ENCODE peak calls at places on chromosomes 7 and 10, in seven cellular contexts. One of them, this sample, is unnamed.
A peak's percentile ranks its signal among the peaks of the same experiment; 100 is the strongest.

GRCh38 chr7:22400933-22401553 is 44.1 kb upstream of the RAPGEF5 start:
- DNase-seq in fibroblast of lung: peak; percentile 37
- DNase-seq in PC-9: no peak
- DNase-seq in dorsolateral prefrontal cortex: no peak
- DNase-seq in adrenal gland: no peak
- DNase-seq in sigmoid colon: no peak
- DNase-seq in neural progenitor cell: no peak
- DNase-seq in this sample: no peak

GRCh38 chr7:46230298-46231295 is 309.5 kb upstream of the IGFBP3 start:
- DNase-seq in fibroblast of lung: no peak
- DNase-seq in PC-9: no peak
- DNase-seq in dorsolateral prefrontal cortex: no peak
- DNase-seq in adrenal gland: no peak
- DNase-seq in sigmoid colon: no peak
- DNase-seq in neural progenitor cell: no peak
- DNase-seq in this sample: no peak

GRCh38 chr7:77415822-77416620 is at the start of gene GSAP:
- DNase-seq in fibroblast of lung: peak; percentile 21
- DNase-seq in PC-9: peak; percentile 61
- DNase-seq in dorsolateral prefrontal cortex: peak; percentile 37
- DNase-seq in adrenal gland: peak; percentile 74
- DNase-seq in sigmoid colon: peak; percentile 78
- DNase-seq in neural progenitor cell: peak; percentile 61
- DNase-seq in this sample: peak; percentile 88

GRCh38 chr10:7107287-7107686 is 303.5 kb downstream of the SFMBT2 start:
- DNase-seq in fibroblast of lung: peak; percentile 58
- DNase-seq in PC-9: no peak
- DNase-seq in dorsolateral prefrontal cortex: no peak
- DNase-seq in adrenal gland: no peak
- DNase-seq in sigmoid colon: no peak
- DNase-seq in neural progenitor cell: no peak
- DNase-seq in this sample: no peak

GRCh38 chr7:94654764-94655561 is 970 bp downstream of the SGCE start:
- DNase-seq in fibroblast of lung: peak; percentile 67
- DNase-seq in PC-9: peak; percentile 19
- DNase-seq in dorsolateral prefrontal cortex: peak; percentile 32
- DNase-seq in adrenal gland: peak; percentile 52
- DNase-seq in sigmoid colon: peak; percentile 72
- DNase-seq in neural progenitor cell: peak; percentile 44
- DNase-seq in this sample: peak; percentile 40

GRCh38 chr10:10892290-10892875 is 125.3 kb upstream of the CELF2 start:
- DNase-seq in fibroblast of lung: no peak
- DNase-seq in PC-9: no peak
- DNase-seq in dorsolateral prefrontal cortex: no peak
- DNase-seq in adrenal gland: no peak
- DNase-seq in sigmoid colon: no peak
- DNase-seq in neural progenitor cell: no peak
- DNase-seq in this sample: no peak

GRCh38 chr7:76108540-76109233 is 60.8 kb downstream of the MDH2 start:
- DNase-seq in fibroblast of lung: no peak
- DNase-seq in PC-9: peak; percentile 56
- DNase-seq in dorsolateral prefrontal cortex: no peak
- DNase-seq in adrenal gland: peak; percentile 86
- DNase-seq in sigmoid colon: peak; percentile 70
- DNase-seq in neural progenitor cell: no peak
- DNase-seq in this sample: no peak

GRCh38 chr10:88565072-88565471 is 18.0 kb downstream of the RNLS start:
- DNase-seq in fibroblast of lung: peak; percentile 69
- DNase-seq in PC-9: no peak
- DNase-seq in dorsolateral prefrontal cortex: no peak
- DNase-seq in adrenal gland: no peak
- DNase-seq in sigmoid colon: no peak
- DNase-seq in neural progenitor cell: no peak
- DNase-seq in this sample: no peak

GRCh38 chr10:12237265-12238220 is 41.6 kb downstream of the CDC123 start:
- DNase-seq in fibroblast of lung: no peak
- DNase-seq in PC-9: no peak
- DNase-seq in dorsolateral prefrontal cortex: no peak
- DNase-seq in adrenal gland: no peak
- DNase-seq in sigmoid colon: no peak
- DNase-seq in neural progenitor cell: no peak
- DNase-seq in this sample: no peak

GRCh38 chr7:108094375-108094774 is 35.8 kb downstream of the LAMB4 start:
- DNase-seq in fibroblast of lung: peak; percentile 98
- DNase-seq in PC-9: no peak
- DNase-seq in dorsolateral prefrontal cortex: no peak
- DNase-seq in adrenal gland: no peak
- DNase-seq in sigmoid colon: no peak
- DNase-seq in neural progenitor cell: no peak
- DNase-seq in this sample: no peak

GRCh38 chr7:108094933-108095710 is 35.0 kb downstream of the LAMB4 start:
- DNase-seq in fibroblast of lung: peak; percentile 97
- DNase-seq in PC-9: peak; percentile 26
- DNase-seq in dorsolateral prefrontal cortex: no peak
- DNase-seq in adrenal gland: peak; percentile 39
- DNase-seq in sigmoid colon: peak; percentile 88
- DNase-seq in neural progenitor cell: no peak
- DNase-seq in this sample: no peak

GRCh38 chr7:108099650-108100049 is 30.5 kb downstream of the LAMB4 start:
- DNase-seq in fibroblast of lung: peak; percentile 79
- DNase-seq in PC-9: no peak
- DNase-seq in dorsolateral prefrontal cortex: no peak
- DNase-seq in adrenal gland: no peak
- DNase-seq in sigmoid colon: no peak
- DNase-seq in neural progenitor cell: no peak
- DNase-seq in this sample: no peak

GRCh38 chr7:108096996-108097395 is 33.2 kb downstream of the LAMB4 start:
- DNase-seq in fibroblast of lung: no peak
- DNase-seq in PC-9: no peak
- DNase-seq in dorsolateral prefrontal cortex: no peak
- DNase-seq in adrenal gland: no peak
- DNase-seq in sigmoid colon: no peak
- DNase-seq in neural progenitor cell: no peak
- DNase-seq in this sample: no peak

GRCh38 chr7:108097703-108098102 is 32.5 kb downstream of the LAMB4 start:
- DNase-seq in fibroblast of lung: no peak
- DNase-seq in PC-9: no peak
- DNase-seq in dorsolateral prefrontal cortex: no peak
- DNase-seq in adrenal gland: peak; percentile 19
- DNase-seq in sigmoid colon: no peak
- DNase-seq in neural progenitor cell: peak; percentile 7
- DNase-seq in this sample: no peak
- TF ChIP-seq CTCF in fibroblast of lung: no peak
- TF ChIP-seq CTCF in PC-9: peak; percentile 35
- TF ChIP-seq CTCF in dorsolateral prefrontal cortex: no peak
- TF ChIP-seq CTCF in adrenal gland: peak; percentile 40
- TF ChIP-seq CTCF in sigmoid colon: peak; percentile 47
- TF ChIP-seq CTCF in neural progenitor cell: peak; percentile 37
- TF ChIP-seq CTCF in this sample: peak; percentile 27

DNA sequence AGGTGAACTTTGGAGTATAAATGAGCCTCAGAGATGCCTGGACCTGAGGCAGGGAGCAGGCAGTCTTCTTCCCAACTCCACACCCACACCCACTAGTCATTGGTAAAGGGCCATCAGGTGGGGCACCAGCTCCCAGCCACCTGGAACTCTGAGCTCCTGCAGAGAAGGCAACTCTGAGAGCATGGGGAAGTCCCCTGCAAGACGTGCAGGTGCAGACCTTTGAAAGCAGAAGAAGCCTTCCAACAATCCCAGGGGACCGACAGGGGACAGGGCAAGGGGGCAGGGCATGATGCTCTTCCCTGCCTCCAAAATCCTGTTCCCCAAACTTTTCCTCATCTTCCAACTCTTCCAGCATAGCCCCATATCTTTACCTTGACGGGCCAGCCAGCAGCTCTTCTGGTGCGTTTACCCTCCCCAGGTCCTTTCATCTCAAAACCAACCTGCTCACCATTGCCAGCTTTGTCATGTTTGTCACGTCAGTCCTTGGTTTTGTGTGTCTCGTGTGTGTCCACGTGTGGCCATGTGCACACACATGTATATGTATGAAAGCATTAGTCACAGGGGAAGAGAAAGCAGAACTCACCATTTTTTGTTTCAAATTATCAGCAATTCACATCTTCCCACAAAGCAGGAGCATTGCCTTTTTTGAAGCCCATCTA is 40.9 kb upstream of the AMPH start:
- DNase-seq in fibroblast of lung: no peak
- DNase-seq in PC-9: no peak
- DNase-seq in dorsolateral prefrontal cortex: no peak
- DNase-seq in adrenal gland: no peak
- DNase-seq in sigmoid colon: no peak
- DNase-seq in neural progenitor cell: no peak
- DNase-seq in this sample: no peak
- TF ChIP-seq CTCF in fibroblast of lung: no peak
- TF ChIP-seq CTCF in PC-9: no peak
- TF ChIP-seq CTCF in dorsolateral prefrontal cortex: no peak
- TF ChIP-seq CTCF in adrenal gland: no peak
- TF ChIP-seq CTCF in sigmoid colon: no peak
- TF ChIP-seq CTCF in neural progenitor cell: no peak
- TF ChIP-seq CTCF in this sample: no peak

GRCh38 chr7:81260152-81260551 is 341.3 kb upstream of the SEMA3C start:
- DNase-seq in fibroblast of lung: peak; percentile 31
- DNase-seq in PC-9: no peak
- DNase-seq in dorsolateral prefrontal cortex: no peak
- DNase-seq in adrenal gland: no peak
- DNase-seq in sigmoid colon: no peak
- DNase-seq in neural progenitor cell: no peak
- DNase-seq in this sample: no peak

GRCh38 chr7:81256991-81257390 is 338.1 kb upstream of the SEMA3C start:
- DNase-seq in fibroblast of lung: peak; percentile 44
- DNase-seq in PC-9: no peak
- DNase-seq in dorsolateral prefrontal cortex: no peak
- DNase-seq in adrenal gland: no peak
- DNase-seq in sigmoid colon: no peak
- DNase-seq in neural progenitor cell: peak; percentile 35
- DNase-seq in this sample: no peak
- TF ChIP-seq CTCF in fibroblast of lung: peak; percentile 25
- TF ChIP-seq CTCF in PC-9: no peak
- TF ChIP-seq CTCF in dorsolateral prefrontal cortex: no peak
- TF ChIP-seq CTCF in adrenal gland: peak; percentile 9
- TF ChIP-seq CTCF in sigmoid colon: peak; percentile 14
- TF ChIP-seq CTCF in neural progenitor cell: peak; percentile 48
- TF ChIP-seq CTCF in this sample: no peak

GRCh38 chr7:47663239-47663638 is 81.3 kb upstream of the TNS3 start:
- DNase-seq in fibroblast of lung: no peak
- DNase-seq in PC-9: no peak
- DNase-seq in dorsolateral prefrontal cortex: no peak
- DNase-seq in adrenal gland: no peak
- DNase-seq in sigmoid colon: no peak
- DNase-seq in neural progenitor cell: no peak
- DNase-seq in this sample: no peak

GRCh38 chr7:47669178-47669878 is 87.4 kb upstream of the TNS3 start:
- DNase-seq in fibroblast of lung: peak; percentile 99
- DNase-seq in PC-9: peak; percentile 69
- DNase-seq in dorsolateral prefrontal cortex: no peak
- DNase-seq in adrenal gland: peak; percentile 89
- DNase-seq in sigmoid colon: peak; percentile 85
- DNase-seq in neural progenitor cell: no peak
- DNase-seq in this sample: peak; percentile 91

GRCh38 chr7:47664650-47665049 is 82.7 kb upstream of the TNS3 start:
- DNase-seq in fibroblast of lung: no peak
- DNase-seq in PC-9: no peak
- DNase-seq in dorsolateral prefrontal cortex: no peak
- DNase-seq in adrenal gland: no peak
- DNase-seq in sigmoid colon: no peak
- DNase-seq in neural progenitor cell: no peak
- DNase-seq in this sample: no peak

GRCh38 chr7:47663841-47664240 is 81.9 kb upstream of the TNS3 start:
- DNase-seq in fibroblast of lung: no peak
- DNase-seq in PC-9: no peak
- DNase-seq in dorsolateral prefrontal cortex: no peak
- DNase-seq in adrenal gland: no peak
- DNase-seq in sigmoid colon: no peak
- DNase-seq in neural progenitor cell: no peak
- DNase-seq in this sample: no peak

GRCh38 chr7:47666164-47666862 is 84.4 kb upstream of the TNS3 start:
- DNase-seq in fibroblast of lung: peak; percentile 44
- DNase-seq in PC-9: no peak
- DNase-seq in dorsolateral prefrontal cortex: peak; percentile 41
- DNase-seq in adrenal gland: peak; percentile 13
- DNase-seq in sigmoid colon: no peak
- DNase-seq in neural progenitor cell: no peak
- DNase-seq in this sample: no peak
- TF ChIP-seq CTCF in fibroblast of lung: no peak
- TF ChIP-seq CTCF in PC-9: no peak
- TF ChIP-seq CTCF in dorsolateral prefrontal cortex: no peak
- TF ChIP-seq CTCF in adrenal gland: no peak
- TF ChIP-seq CTCF in sigmoid colon: no peak
- TF ChIP-seq CTCF in neural progenitor cell: no peak
- TF ChIP-seq CTCF in this sample: no peak

GRCh38 chr10:73871915-73872710 is 2.2 kb downstream of the CAMK2G start:
- DNase-seq in fibroblast of lung: no peak
- DNase-seq in PC-9: peak; percentile 94
- DNase-seq in dorsolateral prefrontal cortex: no peak
- DNase-seq in adrenal gland: no peak
- DNase-seq in sigmoid colon: peak; percentile 80
- DNase-seq in neural progenitor cell: no peak
- DNase-seq in this sample: no peak
- TF ChIP-seq CTCF in fibroblast of lung: peak; percentile 30
- TF ChIP-seq CTCF in PC-9: peak; percentile 58
- TF ChIP-seq CTCF in dorsolateral prefrontal cortex: no peak
- TF ChIP-seq CTCF in adrenal gland: peak; percentile 23
- TF ChIP-seq CTCF in sigmoid colon: peak; percentile 54
- TF ChIP-seq CTCF in neural progenitor cell: no peak
- TF ChIP-seq CTCF in this sample: no peak

GRCh38 chr7:104723001-104723400 is 291.0 kb upstream of the KMT2E start:
- DNase-seq in fibroblast of lung: no peak
- DNase-seq in PC-9: no peak
- DNase-seq in dorsolateral prefrontal cortex: no peak
- DNase-seq in adrenal gland: no peak
- DNase-seq in sigmoid colon: no peak
- DNase-seq in neural progenitor cell: no peak
- DNase-seq in this sample: no peak
- TF ChIP-seq CTCF in fibroblast of lung: no peak
- TF ChIP-seq CTCF in PC-9: no peak
- TF ChIP-seq CTCF in dorsolateral prefrontal cortex: no peak
- TF ChIP-seq CTCF in adrenal gland: no peak
- TF ChIP-seq CTCF in sigmoid colon: no peak
- TF ChIP-seq CTCF in neural progenitor cell: no peak
- TF ChIP-seq CTCF in this sample: no peak

GRCh38 chr10:120480848-120481247 is 23.8 kb downstream of the PLPP4 start:
- DNase-seq in fibroblast of lung: no peak
- DNase-seq in PC-9: no peak
- DNase-seq in dorsolateral prefrontal cortex: no peak
- DNase-seq in adrenal gland: no peak
- DNase-seq in sigmoid colon: no peak
- DNase-seq in neural progenitor cell: no peak
- DNase-seq in this sample: no peak

GRCh38 chr10:120477723-120478270 is 20.8 kb downstream of the PLPP4 start:
- DNase-seq in fibroblast of lung: no peak
- DNase-seq in PC-9: no peak
- DNase-seq in dorsolateral prefrontal cortex: no peak
- DNase-seq in adrenal gland: no peak
- DNase-seq in sigmoid colon: no peak
- DNase-seq in neural progenitor cell: no peak
- DNase-seq in this sample: no peak

GRCh38 chr10:120478401-120478800 is 21.4 kb downstream of the PLPP4 start:
- DNase-seq in fibroblast of lung: no peak
- DNase-seq in PC-9: no peak
- DNase-seq in dorsolateral prefrontal cortex: no peak
- DNase-seq in adrenal gland: no peak
- DNase-seq in sigmoid colon: no peak
- DNase-seq in neural progenitor cell: no peak
- DNase-seq in this sample: no peak

GRCh38 chr10:120479506-120479905 is 22.5 kb downstream of the PLPP4 start:
- DNase-seq in fibroblast of lung: no peak
- DNase-seq in PC-9: no peak
- DNase-seq in dorsolateral prefrontal cortex: no peak
- DNase-seq in adrenal gland: no peak
- DNase-seq in sigmoid colon: no peak
- DNase-seq in neural progenitor cell: no peak
- DNase-seq in this sample: no peak

GRCh38 chr10:120480065-120480600 is 23.1 kb downstream of the PLPP4 start:
- DNase-seq in fibroblast of lung: no peak
- DNase-seq in PC-9: no peak
- DNase-seq in dorsolateral prefrontal cortex: no peak
- DNase-seq in adrenal gland: no peak
- DNase-seq in sigmoid colon: no peak
- DNase-seq in neural progenitor cell: no peak
- DNase-seq in this sample: no peak
- TF ChIP-seq CTCF in fibroblast of lung: no peak
- TF ChIP-seq CTCF in PC-9: no peak
- TF ChIP-seq CTCF in dorsolateral prefrontal cortex: no peak
- TF ChIP-seq CTCF in adrenal gland: no peak
- TF ChIP-seq CTCF in sigmoid colon: no peak
- TF ChIP-seq CTCF in neural progenitor cell: peak; percentile 41
- TF ChIP-seq CTCF in this sample: no peak